ENCODE peak calls at places on chromosomes 16 and 17, in four cellular contexts. N is adrenal gland, D is heart left ventricle, C is IMR-90. K is an unnamed sample.

GRCh38 chr17:75688209-75688771 is 21.2 kb downstream of the SAP30BP start:
- DNase-seq in N (no peak), D (no peak), C (no peak), K (no peak)

GRCh38 chr16:11178424-11178823 is 77.6 kb downstream of the SOCS1 start:
- DNase-seq in D (no peak), C (no peak), N (no peak), K (no peak)

GRCh38 chr16:53482123-53482522 is 20.9 kb downstream of the AKTIP start:
- DNase-seq in D (no peak), N (no peak), C (peak; percentile 21), K (no peak)

GRCh38 chr16:62190426-62190825 is 154.2 kb upstream of the CDH8 start:
- DNase-seq in D (no peak), C (no peak), N (no peak), K (no peak)

GRCh38 chr17:8892338-8892690 is 24.8 kb upstream of the PIK3R6 start:
- DNase-seq in N (no peak), D (no peak), C (no peak), K (no peak)

GRCh38 chr16:3479654-3480216 is 15.6 kb downstream of the C16orf90 start:
- DNase-seq in D (no peak), C (no peak), N (no peak), K (no peak)

GRCh38 chr17:76536511-76537287 is 810 bp downstream of the CYGB start:
- DNase-seq in C (no peak), D (no peak), N (no peak), K (no peak)

GRCh38 chr17:292531-293382 is 59.9 kb downstream of the RPH3AL start:
- DNase-seq in C (no peak), N (peak; percentile 11), D (no peak), K (no peak)

GRCh38 chr16:8774208-8774607 is 23.2 kb downstream of the TMEM186 start:
- DNase-seq in N (no peak), C (no peak), D (no peak), K (no peak)

GRCh38 chr17:72707881-72708280 is 384.6 kb downstream of the SLC39A11 start:
- DNase-seq in D (no peak), N (no peak), C (no peak), K (no peak)

DNA sequence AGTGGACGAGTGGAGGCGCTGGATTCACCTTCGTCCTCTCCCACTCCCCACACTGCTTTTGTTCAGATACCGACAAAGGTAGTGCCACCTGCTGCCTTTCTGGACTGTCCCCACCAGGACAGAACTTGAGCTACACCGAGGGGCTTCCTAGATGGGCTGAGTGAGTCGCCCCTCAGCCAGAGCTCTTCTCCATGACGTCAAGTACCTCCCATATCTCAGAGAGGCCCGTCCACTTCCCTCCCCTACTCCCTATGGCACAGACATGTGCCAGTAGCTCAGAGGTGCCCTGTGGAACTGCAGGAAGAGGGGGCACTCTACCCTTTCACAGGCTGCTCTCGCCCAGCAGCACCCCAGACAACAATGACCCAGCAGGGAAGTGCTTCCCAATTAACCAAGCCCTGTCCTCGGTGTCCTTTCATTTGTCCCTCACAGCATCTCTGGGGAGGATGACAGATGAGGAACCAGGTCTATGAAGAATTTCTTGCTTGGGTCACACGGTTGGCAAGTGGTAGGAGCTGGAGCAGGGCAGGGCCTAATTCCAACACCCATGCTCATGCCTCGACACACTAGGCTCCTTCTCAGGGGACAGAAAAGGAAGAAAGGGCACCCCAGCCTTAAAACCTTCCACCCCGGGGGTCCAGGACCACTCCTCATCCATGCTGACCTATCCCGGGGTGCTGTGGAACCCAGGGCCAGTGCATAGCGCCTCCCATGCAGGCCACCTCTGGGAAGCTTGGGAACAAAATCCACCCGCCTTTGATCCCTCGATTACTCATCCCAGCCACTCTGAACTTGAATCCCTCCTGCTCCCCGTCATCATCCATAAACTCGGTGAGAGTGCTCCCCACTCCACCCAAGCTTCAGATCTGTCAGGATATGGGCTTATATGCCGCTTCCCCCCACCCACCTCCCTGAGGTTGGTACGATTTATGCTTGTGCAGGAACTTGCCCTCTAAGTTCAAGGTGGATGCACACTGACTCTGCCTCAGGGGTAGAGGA is 51.7 kb downstream of the WNT3 start:
- DNase-seq in N (no peak), D (no peak), C (no peak), K (no peak)
- H3K4me3 ChIP-seq in N (no peak overlapping the region), D (no peak overlapping the region), C (no peak overlapping the region), K (no peak overlapping the region)

GRCh38 chr16:12343913-12344312 is 367.4 kb downstream of the SNX29 start:
- DNase-seq in N (no peak), C (no peak), D (no peak), K (no peak)
- TF ChIP-seq POLR2A in N (no peak), C (no peak), D (no peak), K (no peak)

GRCh38 chr16:69701866-69702265 is 24.5 kb downstream of the NQO1 start:
- DNase-seq in C (no peak), D (no peak), N (no peak), K (no peak)
- H3K4me3 ChIP-seq in C (no peak overlapping the region), D (no peak overlapping the region), N (no peak overlapping the region), K (no peak overlapping the region)

DNA sequence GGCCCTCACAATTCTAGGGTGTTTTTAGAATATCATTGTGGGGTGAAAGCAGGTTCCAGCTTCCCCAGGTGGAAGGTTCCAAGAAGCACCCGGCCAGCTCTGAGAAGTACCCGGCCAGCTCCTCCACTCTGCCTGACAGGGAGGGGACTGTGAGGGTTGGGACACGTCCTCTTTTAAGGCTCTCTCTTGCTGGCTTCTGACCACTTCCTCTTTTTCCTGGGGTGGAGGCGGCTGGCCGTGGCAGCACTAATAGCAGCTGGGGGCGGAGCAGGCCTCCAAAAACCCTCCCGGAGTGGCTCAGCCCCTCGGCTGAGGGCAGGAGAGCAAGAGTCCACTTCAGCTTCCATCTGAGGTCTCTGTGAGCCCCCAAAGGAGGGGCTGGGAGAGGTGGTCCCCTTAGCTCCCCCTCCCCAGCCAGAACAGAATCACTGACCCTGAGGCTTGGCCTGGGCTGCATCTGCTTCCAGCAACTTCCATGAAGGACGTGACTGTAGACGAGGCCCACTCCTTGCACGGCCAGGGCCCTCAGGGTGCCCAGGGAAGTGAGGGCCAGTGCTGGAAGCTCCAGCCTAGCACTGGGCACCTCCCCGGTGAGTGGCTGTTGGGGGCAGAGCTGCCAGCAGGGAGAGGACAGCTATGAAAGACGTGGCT is 26.7 kb upstream of the PLCG2 start:
- DNase-seq in D (peak; percentile 59), C (no peak), N (peak; percentile 55), K (no peak)
- TF ChIP-seq POLR2A in D (peak; percentile 17), C (no peak), N (no peak), K (no peak)

GRCh38 chr17:74569001-74569391 is 1.7 kb upstream of the CD300H start:
- DNase-seq in D (no peak), C (no peak), N (no peak), K (no peak)

GRCh38 chr17:74569392-74570003 is 2.2 kb upstream of the CD300H start:
- DNase-seq in D (no peak), C (peak; percentile 58), N (peak; percentile 65), K (peak; percentile 20)

GRCh38 chr17:74574489-74575142 is 7.3 kb upstream of the CD300H start:
- DNase-seq in D (no peak), N (no peak), C (no peak), K (no peak)

GRCh38 chr17:74571894-74572293 is 4.6 kb upstream of the CD300H start:
- DNase-seq in C (no peak), N (no peak), D (no peak), K (no peak)

GRCh38 chr17:74573169-74573568 is 5.9 kb upstream of the CD300H start:
- DNase-seq in N (no peak), D (no peak), C (no peak), K (no peak)
- H3K4me3 ChIP-seq in N (no peak overlapping the region), D (no peak overlapping the region), C (no peak overlapping the region), K (no peak overlapping the region)

DNA sequence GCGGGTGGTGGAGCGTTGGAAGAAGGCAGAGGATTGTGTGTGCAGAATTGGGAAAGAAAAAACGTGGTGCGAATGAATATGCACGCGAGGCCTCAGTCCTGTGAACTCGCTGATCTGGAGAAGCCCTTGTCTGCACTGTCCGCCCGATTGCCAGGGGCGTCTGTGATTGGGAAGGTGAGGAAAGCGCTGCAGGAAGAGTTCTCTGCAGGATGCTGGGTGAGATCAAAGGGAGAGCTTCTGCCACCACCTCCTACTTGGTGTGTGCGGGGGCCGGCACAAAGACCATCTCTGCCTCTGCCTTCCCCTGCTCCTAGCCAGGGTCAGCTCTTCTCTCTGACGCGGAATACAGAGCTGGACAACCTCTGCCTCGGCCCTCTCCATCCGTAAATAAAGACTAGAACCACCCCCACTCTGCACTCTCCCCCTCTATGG is 841 bp upstream of the RAB5C start:
- DNase-seq in D (no peak), N (no peak), C (no peak), K (no peak)
- TF ChIP-seq POLR2A in D (no peak), N (no peak), C (no peak), K (no peak)

GRCh38 chr17:19362293-19363113 is at the start of gene B9D1:
- DNase-seq in C (peak; percentile 89), N (peak; percentile 95), D (peak; percentile 90), K (peak; percentile 97)

GRCh38 chr17:19361326-19361725 is 1.2 kb downstream of the B9D1 start:
- DNase-seq in D (no peak), C (no peak), N (peak; percentile 24), K (no peak)

GRCh38 chr17:19363460-19364035 is 1.0 kb upstream of the B9D1 start:
- DNase-seq in N (peak; percentile 22), C (no peak), D (no peak), K (no peak)

GRCh38 chr17:19361975-19362292 is 589 bp downstream of the B9D1 start:
- DNase-seq in D (peak; percentile 27), C (no peak), N (no peak), K (no peak)

DNA sequence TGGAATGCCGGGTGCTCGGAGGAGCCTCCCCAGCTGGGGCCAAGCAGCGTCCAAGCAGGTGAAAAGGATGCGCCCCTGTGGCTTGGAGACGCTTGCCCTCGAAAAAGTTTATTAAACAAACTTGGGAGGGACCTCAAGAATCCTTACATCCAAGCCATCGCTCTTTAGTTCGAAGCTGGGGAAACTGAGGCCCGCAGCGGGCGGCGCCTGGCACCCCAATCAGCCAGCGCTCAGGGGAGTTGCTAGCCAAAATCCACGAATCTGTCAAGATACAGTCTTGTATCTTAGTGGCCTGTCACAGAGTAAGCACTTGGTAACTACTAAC is 553 bp upstream of the B9D1 start:
- DNase-seq in C (no peak), D (no peak), N (no peak), K (no peak)
- H3K4me3 ChIP-seq in C (peak overlapping the region; percentile 77), D (no peak overlapping the region), N (peak overlapping the region; percentile 53), K (peak overlapping the region; percentile 82)

GRCh38 chr17:39197380-39198185 is at the start of gene CACNB1:
- DNase-seq in C (peak; percentile 65), D (peak; percentile 80), N (peak; percentile 72), K (peak; percentile 83)

GRCh38 chr17:39199986-39200879 is at the start of gene RPL19:
- DNase-seq in N (peak; percentile 95), C (peak; percentile 96), D (peak; percentile 91), K (peak; percentile 94)

GRCh38 chr17:39200957-39201510 is 951 bp downstream of the RPL19 start:
- DNase-seq in N (no peak), C (no peak), D (no peak), K (no peak)

GRCh38 chr17:39198186-39198566 is 707 bp upstream of the CACNB1 start:
- DNase-seq in D (no peak), C (no peak), N (no peak), K (no peak)

GRCh38 chr17:39199673-39199985 is 454 bp upstream of the RPL19 start:
- DNase-seq in C (no peak), N (peak; percentile 44), D (no peak), K (no peak)
- TF ChIP-seq POLR2A in C (no peak), N (no peak), D (no peak), K (no peak)

K was measured in uterus.